ENCODE peak calls at places on chromosomes 1 and 21, in eight cellular contexts. One of them, this sample, is unnamed.

GRCh38 chr1:81800741-81801031 is at the start of gene ADGRL2:
- DNase-seq in A673: no peak
- DNase-seq in brain microvascular endothelial cell: no peak
- DNase-seq in HFFc6: no peak
- DNase-seq in endothelial cell: peak
- DNase-seq in HFF-Myc: no peak
- DNase-seq in H9: peak
- DNase-seq in K562: no peak
- DNase-seq in this sample: no peak

GRCh38 chr1:198273901-198274300 is 117.1 kb downstream of the NEK7 start:
- DNase-seq in A673: peak
- DNase-seq in brain microvascular endothelial cell: no peak
- DNase-seq in HFFc6: no peak
- DNase-seq in endothelial cell: no peak
- DNase-seq in HFF-Myc: no peak
- DNase-seq in H9: no peak
- DNase-seq in K562: no peak
- DNase-seq in this sample: no peak

GRCh38 chr21:43782741-43783700 is 6.4 kb upstream of the RRP1 start:
- DNase-seq in A673: no peak
- DNase-seq in brain microvascular endothelial cell: no peak
- DNase-seq in HFFc6: no peak
- DNase-seq in endothelial cell: no peak
- DNase-seq in HFF-Myc: no peak
- DNase-seq in H9: no peak
- DNase-seq in K562: no peak
- DNase-seq in this sample: peak

GRCh38 chr1:77539510-77540142 is 142.8 kb downstream of the ZZZ3 start:
- DNase-seq in A673: peak
- DNase-seq in brain microvascular endothelial cell: peak
- DNase-seq in HFFc6: peak
- DNase-seq in endothelial cell: no peak
- DNase-seq in HFF-Myc: peak
- DNase-seq in H9: no peak
- DNase-seq in K562: no peak
- DNase-seq in this sample: no peak

GRCh38 chr21:43810505-43811261 is 21.3 kb downstream of the RRP1 start:
- DNase-seq in A673: peak
- DNase-seq in brain microvascular endothelial cell: peak
- DNase-seq in HFFc6: peak
- DNase-seq in endothelial cell: peak
- DNase-seq in HFF-Myc: peak
- DNase-seq in H9: peak
- DNase-seq in K562: peak
- DNase-seq in this sample: peak

GRCh38 chr1:90340604-90341003 is 345.7 kb downstream of the ZNF326 start:
- DNase-seq in A673: peak
- DNase-seq in brain microvascular endothelial cell: no peak
- DNase-seq in HFFc6: no peak
- DNase-seq in endothelial cell: no peak
- DNase-seq in HFF-Myc: no peak
- DNase-seq in H9: no peak
- DNase-seq in K562: no peak
- DNase-seq in this sample: peak

GRCh38 chr1:12078938-12079861 is 16.1 kb downstream of the TNFRSF8 start:
- DNase-seq in A673: peak
- DNase-seq in brain microvascular endothelial cell: peak
- DNase-seq in HFFc6: peak
- DNase-seq in endothelial cell: peak
- DNase-seq in HFF-Myc: peak
- DNase-seq in H9: peak
- DNase-seq in K562: peak
- DNase-seq in this sample: peak

GRCh38 chr1:26915204-26915842 is 1.5 kb upstream of the NR0B2 start:
- DNase-seq in A673: no peak
- DNase-seq in brain microvascular endothelial cell: no peak
- DNase-seq in HFFc6: no peak
- DNase-seq in endothelial cell: no peak
- DNase-seq in HFF-Myc: no peak
- DNase-seq in H9: no peak
- DNase-seq in K562: no peak
- DNase-seq in this sample: no peak

GRCh38 chr21:28961927-28962326 is 30.8 kb downstream of the LTN1 start:
- DNase-seq in A673: no peak
- DNase-seq in brain microvascular endothelial cell: no peak
- DNase-seq in HFFc6: no peak
- DNase-seq in endothelial cell: no peak
- DNase-seq in HFF-Myc: no peak
- DNase-seq in H9: no peak
- DNase-seq in K562: no peak
- DNase-seq in this sample: no peak

GRCh38 chr1:6300342-6301141 is 39.6 kb upstream of the GPR153 start:
- DNase-seq in A673: no peak
- DNase-seq in brain microvascular endothelial cell: peak
- DNase-seq in HFFc6: no peak
- DNase-seq in endothelial cell: no peak
- DNase-seq in HFF-Myc: no peak
- DNase-seq in H9: no peak
- DNase-seq in K562: no peak
- DNase-seq in this sample: no peak

GRCh38 chr1:8815582-8816285 is 1.7 kb downstream of the RERE start:
- DNase-seq in A673: peak
- DNase-seq in brain microvascular endothelial cell: peak
- DNase-seq in HFFc6: peak
- DNase-seq in endothelial cell: peak
- DNase-seq in HFF-Myc: no peak
- DNase-seq in H9: no peak
- DNase-seq in K562: no peak
- DNase-seq in this sample: no peak

DNA sequence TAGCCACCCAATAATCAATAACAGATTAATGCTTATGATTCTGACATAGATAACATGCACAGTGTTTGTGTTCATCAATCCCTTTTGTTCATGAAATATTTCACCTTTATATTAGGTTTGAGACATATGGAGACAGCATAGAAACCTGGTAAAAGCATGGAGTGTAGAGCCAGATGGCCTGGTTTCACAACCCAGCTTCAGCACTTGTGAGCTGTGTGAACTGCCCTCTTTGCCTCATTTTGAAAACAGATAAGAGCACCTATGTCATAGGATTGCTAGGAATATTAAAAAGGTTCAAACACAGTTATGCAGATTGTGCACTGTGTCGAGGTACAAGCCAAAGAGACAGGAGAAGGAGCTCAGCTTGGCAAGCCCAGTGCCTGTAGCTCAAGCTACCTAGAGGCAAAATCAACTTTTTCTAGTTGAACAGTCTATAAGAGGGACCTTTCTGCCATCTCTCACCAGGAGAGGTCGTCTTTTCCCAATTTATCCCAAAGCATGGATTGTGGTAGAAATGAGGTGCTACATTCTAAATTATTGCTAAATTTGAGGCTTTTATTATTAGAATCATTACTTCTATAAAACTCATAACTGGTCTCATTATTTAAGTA is 5.0 kb downstream of the CHODL start:
- DNase-seq in A673: no peak
- DNase-seq in brain microvascular endothelial cell: no peak
- DNase-seq in HFFc6: no peak
- DNase-seq in endothelial cell: no peak
- DNase-seq in HFF-Myc: no peak
- DNase-seq in H9: no peak
- DNase-seq in K562: no peak
- DNase-seq in this sample: no peak
- TF ChIP-seq CTCF in A673: peak
- TF ChIP-seq CTCF in brain microvascular endothelial cell: no peak
- TF ChIP-seq CTCF in HFFc6: no peak
- TF ChIP-seq CTCF in endothelial cell: no peak
- TF ChIP-seq CTCF in HFF-Myc: peak
- TF ChIP-seq CTCF in H9: peak
- TF ChIP-seq CTCF in K562: no peak
- TF ChIP-seq CTCF in this sample: no peak

GRCh38 chr1:229378586-229379442 is 36.0 kb upstream of the CCSAP start:
- DNase-seq in A673: peak
- DNase-seq in brain microvascular endothelial cell: no peak
- DNase-seq in HFFc6: no peak
- DNase-seq in endothelial cell: no peak
- DNase-seq in HFF-Myc: no peak
- DNase-seq in H9: no peak
- DNase-seq in K562: no peak
- DNase-seq in this sample: no peak
- TF ChIP-seq CTCF in A673: peak
- TF ChIP-seq CTCF in brain microvascular endothelial cell: no peak
- TF ChIP-seq CTCF in HFFc6: peak
- TF ChIP-seq CTCF in endothelial cell: no peak
- TF ChIP-seq CTCF in HFF-Myc: no peak
- TF ChIP-seq CTCF in H9: peak
- TF ChIP-seq CTCF in K562: no peak
- TF ChIP-seq CTCF in this sample: no peak

DNA sequence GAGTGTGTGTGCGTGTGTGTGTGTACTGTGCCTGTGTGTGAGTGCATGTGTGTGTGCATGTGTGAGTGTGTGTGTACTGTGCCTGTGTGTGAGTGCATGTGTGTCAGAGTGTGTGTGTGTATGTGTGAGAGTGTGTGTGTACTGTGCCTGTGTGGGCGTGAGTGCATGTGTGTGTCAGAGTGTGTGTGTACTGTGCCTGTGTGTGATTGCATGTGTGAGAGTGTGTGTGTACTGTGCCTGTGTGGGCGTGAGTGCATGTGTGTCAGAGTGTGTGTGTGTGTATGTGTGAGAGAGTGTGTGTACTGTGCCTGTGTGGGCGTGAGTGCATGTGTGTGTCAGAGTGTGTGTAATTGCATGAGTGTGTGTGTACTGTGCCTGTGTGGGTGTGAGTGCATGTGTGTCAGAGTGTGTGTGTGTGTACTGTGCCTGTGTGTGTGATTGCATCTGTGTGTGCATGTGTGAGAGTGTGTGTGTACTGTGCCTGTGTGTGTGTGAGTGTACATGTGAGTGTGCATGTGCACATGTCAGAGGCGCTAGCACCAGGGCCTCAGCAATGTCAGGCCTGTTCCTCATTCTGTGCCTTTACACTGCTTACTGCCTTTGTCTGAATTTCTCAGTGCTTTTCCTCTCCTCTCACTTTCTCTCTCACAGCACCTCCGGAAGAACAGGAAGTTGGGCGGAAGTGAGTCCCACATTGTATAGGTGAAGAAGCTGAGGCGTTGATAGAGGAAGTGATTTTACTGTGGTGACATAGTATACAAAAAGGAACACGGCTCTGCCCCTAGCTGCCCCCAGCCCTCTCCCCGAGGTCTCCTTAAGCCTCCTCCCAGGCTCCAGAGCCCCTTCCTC is 4.9 kb downstream of the SLC5A9 start:
- DNase-seq in A673: no peak
- DNase-seq in brain microvascular endothelial cell: no peak
- DNase-seq in HFFc6: no peak
- DNase-seq in endothelial cell: no peak
- DNase-seq in HFF-Myc: no peak
- DNase-seq in H9: no peak
- DNase-seq in K562: no peak
- DNase-seq in this sample: peak
- TF ChIP-seq CTCF in A673: no peak
- TF ChIP-seq CTCF in brain microvascular endothelial cell: no peak
- TF ChIP-seq CTCF in HFFc6: no peak
- TF ChIP-seq CTCF in endothelial cell: no peak
- TF ChIP-seq CTCF in HFF-Myc: no peak
- TF ChIP-seq CTCF in H9: no peak
- TF ChIP-seq CTCF in K562: no peak
- TF ChIP-seq CTCF in this sample: no peak

GRCh38 chr1:23555225-23555801 is 4.0 kb downstream of the ID3 start:
- DNase-seq in A673: peak
- DNase-seq in brain microvascular endothelial cell: peak
- DNase-seq in HFFc6: no peak
- DNase-seq in endothelial cell: no peak
- DNase-seq in HFF-Myc: no peak
- DNase-seq in H9: peak
- DNase-seq in K562: no peak
- DNase-seq in this sample: no peak
- TF ChIP-seq CTCF in A673: no peak
- TF ChIP-seq CTCF in brain microvascular endothelial cell: peak
- TF ChIP-seq CTCF in HFFc6: no peak
- TF ChIP-seq CTCF in endothelial cell: no peak
- TF ChIP-seq CTCF in HFF-Myc: no peak
- TF ChIP-seq CTCF in H9: no peak
- TF ChIP-seq CTCF in K562: no peak
- TF ChIP-seq CTCF in this sample: no peak

DNA sequence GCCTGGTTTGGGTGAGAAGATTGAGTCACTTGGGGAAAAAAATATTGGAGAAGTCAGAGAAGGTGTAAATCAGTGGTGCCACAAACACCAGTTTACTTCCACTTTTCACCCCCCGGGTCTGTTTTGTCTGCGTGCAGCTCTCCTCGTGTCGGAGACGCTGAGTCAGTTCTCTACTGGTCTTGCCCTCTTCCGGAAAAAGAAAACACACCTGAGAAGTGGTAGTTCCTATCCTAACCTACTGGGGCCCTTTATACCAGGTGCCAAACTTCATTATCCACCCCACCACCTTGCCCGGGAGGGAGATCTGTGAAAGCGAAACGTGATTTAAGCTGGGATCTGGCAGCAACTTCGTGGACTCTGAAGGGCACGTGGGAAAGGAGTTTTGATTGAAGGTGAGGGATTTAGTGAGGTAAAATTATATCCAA is 855 bp upstream of the IVNS1ABP start:
- DNase-seq in A673: no peak
- DNase-seq in brain microvascular endothelial cell: no peak
- DNase-seq in HFFc6: peak
- DNase-seq in endothelial cell: no peak
- DNase-seq in HFF-Myc: no peak
- DNase-seq in H9: peak
- DNase-seq in K562: peak
- DNase-seq in this sample: peak
- TF ChIP-seq CTCF in A673: no peak
- TF ChIP-seq CTCF in brain microvascular endothelial cell: no peak
- TF ChIP-seq CTCF in HFFc6: no peak
- TF ChIP-seq CTCF in endothelial cell: no peak
- TF ChIP-seq CTCF in HFF-Myc: no peak
- TF ChIP-seq CTCF in H9: peak
- TF ChIP-seq CTCF in K562: no peak
- TF ChIP-seq CTCF in this sample: no peak

DNA sequence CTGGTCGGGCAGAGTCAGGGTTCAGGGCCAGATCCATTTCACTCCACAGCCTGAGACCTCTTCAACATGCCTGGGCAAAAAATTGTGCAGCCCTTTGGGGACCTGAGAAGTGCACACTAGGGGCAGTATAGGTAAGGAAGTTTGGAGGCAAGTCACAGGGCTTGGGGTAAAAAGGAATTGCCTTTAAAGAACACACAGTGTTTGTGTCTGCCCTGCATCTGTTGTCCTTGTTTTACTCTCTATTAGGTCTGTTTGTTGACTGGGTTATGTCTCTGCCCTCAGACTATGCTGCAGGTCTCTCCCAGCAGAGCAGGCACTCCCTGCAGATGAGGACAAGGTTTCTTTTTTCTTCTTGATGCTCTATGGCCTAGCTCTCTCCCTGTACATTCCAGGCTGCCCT is 22.0 kb downstream of the LDLRAD2 start:
- DNase-seq in A673: no peak
- DNase-seq in brain microvascular endothelial cell: no peak
- DNase-seq in HFFc6: no peak
- DNase-seq in endothelial cell: no peak
- DNase-seq in HFF-Myc: no peak
- DNase-seq in H9: no peak
- DNase-seq in K562: no peak
- DNase-seq in this sample: no peak
- TF ChIP-seq CTCF in A673: no peak
- TF ChIP-seq CTCF in brain microvascular endothelial cell: peak
- TF ChIP-seq CTCF in HFFc6: peak
- TF ChIP-seq CTCF in endothelial cell: no peak
- TF ChIP-seq CTCF in HFF-Myc: no peak
- TF ChIP-seq CTCF in H9: peak
- TF ChIP-seq CTCF in K562: peak
- TF ChIP-seq CTCF in this sample: no peak

This sample was measured in activated CD8-positive, alpha-beta T cell treated with anti-CD3 and anti-CD28 coated beads for 36 hours.